ENCODE peak calls at places on chromosomes 5 and 9, in eight cellular contexts. One of them, this sample, is unnamed.

GRCh38 chr9:87184956-87185642 is 237.8 kb upstream of the GAS1 start:
- DNase-seq in aorta: no peak
- DNase-seq in fibroblast of mammary gland: no peak
- DNase-seq in uterus: no peak
- DNase-seq in tibial nerve: no peak
- DNase-seq in prostate gland: no peak
- DNase-seq in right cardiac atrium: no peak
- DNase-seq in mucosa of descending colon: no peak
- DNase-seq in this sample: no peak

GRCh38 chr5:138354926-138355378 is 2.5 kb downstream of the KDM3B start:
- DNase-seq in aorta: no peak
- DNase-seq in fibroblast of mammary gland: peak; percentile 93
- DNase-seq in uterus: no peak
- DNase-seq in tibial nerve: no peak
- DNase-seq in prostate gland: no peak
- DNase-seq in right cardiac atrium: no peak
- DNase-seq in mucosa of descending colon: no peak
- DNase-seq in this sample: peak; percentile 45

GRCh38 chr5:123665822-123666371 is 153.9 kb downstream of the CSNK1G3 start:
- DNase-seq in aorta: no peak
- DNase-seq in fibroblast of mammary gland: no peak
- DNase-seq in uterus: no peak
- DNase-seq in tibial nerve: no peak
- DNase-seq in prostate gland: no peak
- DNase-seq in right cardiac atrium: no peak
- DNase-seq in mucosa of descending colon: no peak
- DNase-seq in this sample: no peak

GRCh38 chr9:128121924-128122808 is 5.4 kb downstream of the PTGES2 start:
- DNase-seq in aorta: peak; percentile 37
- DNase-seq in fibroblast of mammary gland: no peak
- DNase-seq in uterus: no peak
- DNase-seq in tibial nerve: no peak
- DNase-seq in prostate gland: no peak
- DNase-seq in right cardiac atrium: peak; percentile 37
- DNase-seq in mucosa of descending colon: peak; percentile 24
- DNase-seq in this sample: no peak

GRCh38 chr9:122005597-122005996 is 87.5 kb downstream of the TTLL11 start:
- DNase-seq in aorta: no peak
- DNase-seq in fibroblast of mammary gland: no peak
- DNase-seq in uterus: no peak
- DNase-seq in tibial nerve: no peak
- DNase-seq in prostate gland: no peak
- DNase-seq in right cardiac atrium: no peak
- DNase-seq in mucosa of descending colon: no peak
- DNase-seq in this sample: no peak

GRCh38 chr9:20447291-20447690 is 175.0 kb downstream of the MLLT3 start:
- DNase-seq in aorta: no peak
- DNase-seq in fibroblast of mammary gland: no peak
- DNase-seq in uterus: no peak
- DNase-seq in tibial nerve: no peak
- DNase-seq in prostate gland: no peak
- DNase-seq in right cardiac atrium: no peak
- DNase-seq in mucosa of descending colon: no peak
- DNase-seq in this sample: no peak

GRCh38 chr5:42992035-42992570 is 48.0 kb downstream of the ANXA2R start:
- DNase-seq in aorta: peak; percentile 94
- DNase-seq in fibroblast of mammary gland: peak; percentile 84
- DNase-seq in uterus: peak; percentile 61
- DNase-seq in tibial nerve: peak; percentile 71
- DNase-seq in prostate gland: peak; percentile 79
- DNase-seq in right cardiac atrium: peak; percentile 93
- DNase-seq in mucosa of descending colon: peak; percentile 81
- DNase-seq in this sample: peak; percentile 75

GRCh38 chr5:177520906-177521513 is 4.2 kb upstream of the DDX41 start:
- DNase-seq in aorta: peak; percentile 25
- DNase-seq in fibroblast of mammary gland: no peak
- DNase-seq in uterus: no peak
- DNase-seq in tibial nerve: no peak
- DNase-seq in prostate gland: no peak
- DNase-seq in right cardiac atrium: peak; percentile 30
- DNase-seq in mucosa of descending colon: no peak
- DNase-seq in this sample: no peak

DNA sequence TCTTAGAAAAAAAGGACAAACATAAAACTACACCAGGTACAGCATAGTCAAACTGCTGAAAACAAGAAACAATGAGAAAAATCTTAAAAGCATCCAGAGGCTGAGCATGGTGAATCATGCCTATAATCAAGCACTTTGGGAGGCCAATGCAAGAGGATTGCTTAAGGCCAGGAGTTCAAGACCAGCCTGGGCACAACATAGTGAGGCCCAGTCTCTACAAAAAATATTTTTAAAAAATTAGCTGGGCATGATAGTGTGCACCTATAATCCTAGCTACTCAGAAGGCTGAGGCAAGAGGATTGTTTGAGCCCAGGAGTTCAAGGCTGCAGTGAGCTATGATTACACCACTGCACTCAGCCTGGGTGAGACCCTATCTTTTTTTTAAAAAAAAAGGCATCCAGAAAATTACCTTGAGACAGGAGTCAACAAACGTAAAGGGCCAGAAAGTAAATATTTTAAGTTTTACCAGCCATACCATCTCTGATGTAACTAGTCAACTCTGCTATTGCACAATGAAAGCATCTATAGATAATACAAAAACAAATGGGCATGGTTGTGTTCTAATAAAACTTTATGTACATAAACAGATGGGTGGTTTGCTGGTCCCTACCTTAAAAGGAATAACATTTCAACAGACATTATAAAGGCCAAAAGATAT is 19.8 kb downstream of the AP3B1 start:
- DNase-seq in aorta: no peak
- DNase-seq in fibroblast of mammary gland: no peak
- DNase-seq in uterus: no peak
- DNase-seq in tibial nerve: no peak
- DNase-seq in prostate gland: no peak
- DNase-seq in right cardiac atrium: no peak
- DNase-seq in mucosa of descending colon: no peak
- DNase-seq in this sample: no peak
- H3K4me3 ChIP-seq in aorta: no peak overlapping the region
- H3K4me3 ChIP-seq in fibroblast of mammary gland: no peak overlapping the region
- H3K4me3 ChIP-seq in uterus: no peak overlapping the region
- H3K4me3 ChIP-seq in tibial nerve: no peak overlapping the region
- H3K4me3 ChIP-seq in prostate gland: no peak overlapping the region
- H3K4me3 ChIP-seq in right cardiac atrium: no peak overlapping the region
- H3K4me3 ChIP-seq in mucosa of descending colon: no peak overlapping the region
- H3K4me3 ChIP-seq in this sample: no peak overlapping the region

GRCh38 chr5:88729476-88730182 is 153.4 kb downstream of the MEF2C start:
- DNase-seq in aorta: peak; percentile 55
- DNase-seq in fibroblast of mammary gland: peak; percentile 78
- DNase-seq in uterus: peak; percentile 60
- DNase-seq in tibial nerve: peak; percentile 36
- DNase-seq in prostate gland: peak; percentile 68
- DNase-seq in right cardiac atrium: peak; percentile 47
- DNase-seq in mucosa of descending colon: no peak
- DNase-seq in this sample: no peak

GRCh38 chr5:88734191-88734640 is 148.8 kb downstream of the MEF2C start:
- DNase-seq in aorta: peak; percentile 59
- DNase-seq in fibroblast of mammary gland: no peak
- DNase-seq in uterus: no peak
- DNase-seq in tibial nerve: no peak
- DNase-seq in prostate gland: no peak
- DNase-seq in right cardiac atrium: no peak
- DNase-seq in mucosa of descending colon: no peak
- DNase-seq in this sample: no peak

GRCh38 chr5:88734983-88735382 is 148.0 kb downstream of the MEF2C start:
- DNase-seq in aorta: no peak
- DNase-seq in fibroblast of mammary gland: no peak
- DNase-seq in uterus: no peak
- DNase-seq in tibial nerve: no peak
- DNase-seq in prostate gland: no peak
- DNase-seq in right cardiac atrium: peak; percentile 51
- DNase-seq in mucosa of descending colon: no peak
- DNase-seq in this sample: no peak

GRCh38 chr5:88732862-88733261 is 150.1 kb downstream of the MEF2C start:
- DNase-seq in aorta: no peak
- DNase-seq in fibroblast of mammary gland: no peak
- DNase-seq in uterus: no peak
- DNase-seq in tibial nerve: no peak
- DNase-seq in prostate gland: no peak
- DNase-seq in right cardiac atrium: no peak
- DNase-seq in mucosa of descending colon: no peak
- DNase-seq in this sample: no peak

DNA sequence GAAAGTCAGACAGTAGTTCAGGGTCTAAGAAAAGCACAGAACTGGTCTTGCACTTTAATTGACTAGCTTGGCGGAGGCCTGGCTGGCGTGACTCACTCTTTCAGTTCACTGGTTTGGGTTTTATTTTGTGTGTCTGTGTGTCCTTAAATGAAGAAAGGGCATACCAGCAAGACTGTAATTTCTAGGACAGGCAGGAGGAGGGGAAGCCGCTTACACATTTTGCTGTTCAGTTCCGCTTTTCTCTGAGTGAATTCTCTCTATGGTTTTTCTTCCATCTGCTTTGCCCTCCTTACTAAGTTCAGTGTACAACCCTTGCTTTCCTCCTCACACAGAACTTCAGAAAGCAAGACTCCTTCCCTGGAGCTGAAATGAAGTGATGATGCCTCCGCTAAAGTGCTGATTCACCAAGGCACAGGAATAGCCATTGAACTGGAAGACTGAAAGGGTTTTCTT is 150.8 kb downstream of the MEF2C start:
- DNase-seq in aorta: peak; percentile 85
- DNase-seq in fibroblast of mammary gland: peak; percentile 15
- DNase-seq in uterus: peak; percentile 36
- DNase-seq in tibial nerve: no peak
- DNase-seq in prostate gland: no peak
- DNase-seq in right cardiac atrium: peak; percentile 69
- DNase-seq in mucosa of descending colon: no peak
- DNase-seq in this sample: no peak
- H3K4me3 ChIP-seq in aorta: no peak overlapping the region
- H3K4me3 ChIP-seq in fibroblast of mammary gland: no peak overlapping the region
- H3K4me3 ChIP-seq in uterus: no peak overlapping the region
- H3K4me3 ChIP-seq in tibial nerve: no peak overlapping the region
- H3K4me3 ChIP-seq in prostate gland: no peak overlapping the region
- H3K4me3 ChIP-seq in right cardiac atrium: peak overlapping the region; percentile 15
- H3K4me3 ChIP-seq in mucosa of descending colon: no peak overlapping the region
- H3K4me3 ChIP-seq in this sample: no peak overlapping the region

DNA sequence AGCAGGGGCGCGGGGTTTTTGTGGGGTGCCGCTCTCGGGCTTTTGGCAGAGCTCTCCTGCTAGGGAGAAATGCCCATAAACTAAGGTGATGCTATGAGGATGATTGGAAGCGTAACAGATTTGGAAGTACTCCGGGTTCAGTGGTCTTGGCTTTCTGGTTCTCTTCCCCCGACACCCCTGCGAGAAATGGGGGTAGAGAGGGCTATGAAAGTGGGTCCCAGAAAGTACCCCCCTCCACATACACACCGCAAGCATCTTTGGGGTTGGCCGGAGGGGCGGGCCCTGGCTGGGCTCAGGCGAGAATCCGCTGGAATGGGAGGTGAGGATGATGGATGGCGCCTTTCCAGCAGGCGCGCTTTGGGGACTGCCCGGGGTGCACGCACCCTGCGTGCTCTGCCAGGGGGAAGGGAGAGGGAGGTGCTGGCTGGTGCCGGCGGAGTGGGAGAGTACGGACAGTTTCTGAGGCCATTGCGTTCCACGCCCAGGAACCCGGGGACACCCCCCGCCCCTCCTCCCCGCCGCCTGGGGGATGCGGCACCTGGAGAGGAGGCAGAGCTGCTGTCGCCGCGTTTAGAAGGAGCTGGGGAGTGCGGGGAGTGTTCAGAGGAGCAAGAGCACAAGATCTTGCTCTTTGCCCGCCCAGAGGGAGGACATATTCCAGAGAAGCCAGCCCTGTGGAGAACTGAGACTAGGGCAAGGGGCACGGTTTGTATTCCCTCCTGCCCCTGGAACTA is 1.9 kb downstream of the PCSK5 start:
- DNase-seq in aorta: peak; percentile 73
- DNase-seq in fibroblast of mammary gland: peak; percentile 12
- DNase-seq in uterus: peak; percentile 58
- DNase-seq in tibial nerve: no peak
- DNase-seq in prostate gland: peak; percentile 14
- DNase-seq in right cardiac atrium: peak; percentile 85
- DNase-seq in mucosa of descending colon: peak; percentile 76
- DNase-seq in this sample: no peak
- H3K4me3 ChIP-seq in aorta: peak overlapping the region; percentile 87
- H3K4me3 ChIP-seq in fibroblast of mammary gland: peak overlapping the region; percentile 81
- H3K4me3 ChIP-seq in uterus: peak overlapping the region; percentile 93
- H3K4me3 ChIP-seq in tibial nerve: peak overlapping the region; percentile 82
- H3K4me3 ChIP-seq in prostate gland: peak overlapping the region; percentile 68
- H3K4me3 ChIP-seq in right cardiac atrium: peak overlapping the region; percentile 77
- H3K4me3 ChIP-seq in mucosa of descending colon: peak overlapping the region; percentile 70
- H3K4me3 ChIP-seq in this sample: peak overlapping the region; percentile 81

GRCh38 chr9:96611302-96611701 is 8.3 kb downstream of the CDC14B start:
- DNase-seq in aorta: no peak
- DNase-seq in fibroblast of mammary gland: no peak
- DNase-seq in uterus: no peak
- DNase-seq in tibial nerve: no peak
- DNase-seq in prostate gland: no peak
- DNase-seq in right cardiac atrium: no peak
- DNase-seq in mucosa of descending colon: no peak
- DNase-seq in this sample: no peak

GRCh38 chr9:96612966-96613589 is 6.6 kb downstream of the CDC14B start:
- DNase-seq in aorta: no peak
- DNase-seq in fibroblast of mammary gland: no peak
- DNase-seq in uterus: no peak
- DNase-seq in tibial nerve: no peak
- DNase-seq in prostate gland: no peak
- DNase-seq in right cardiac atrium: no peak
- DNase-seq in mucosa of descending colon: no peak
- DNase-seq in this sample: no peak

GRCh38 chr9:96615421-96615820 is 4.2 kb downstream of the CDC14B start:
- DNase-seq in aorta: no peak
- DNase-seq in fibroblast of mammary gland: no peak
- DNase-seq in uterus: no peak
- DNase-seq in tibial nerve: no peak
- DNase-seq in prostate gland: no peak
- DNase-seq in right cardiac atrium: no peak
- DNase-seq in mucosa of descending colon: no peak
- DNase-seq in this sample: no peak

GRCh38 chr9:96609732-96610131 is 9.9 kb downstream of the CDC14B start:
- DNase-seq in aorta: no peak
- DNase-seq in fibroblast of mammary gland: no peak
- DNase-seq in uterus: no peak
- DNase-seq in tibial nerve: no peak
- DNase-seq in prostate gland: no peak
- DNase-seq in right cardiac atrium: no peak
- DNase-seq in mucosa of descending colon: no peak
- DNase-seq in this sample: no peak

DNA sequence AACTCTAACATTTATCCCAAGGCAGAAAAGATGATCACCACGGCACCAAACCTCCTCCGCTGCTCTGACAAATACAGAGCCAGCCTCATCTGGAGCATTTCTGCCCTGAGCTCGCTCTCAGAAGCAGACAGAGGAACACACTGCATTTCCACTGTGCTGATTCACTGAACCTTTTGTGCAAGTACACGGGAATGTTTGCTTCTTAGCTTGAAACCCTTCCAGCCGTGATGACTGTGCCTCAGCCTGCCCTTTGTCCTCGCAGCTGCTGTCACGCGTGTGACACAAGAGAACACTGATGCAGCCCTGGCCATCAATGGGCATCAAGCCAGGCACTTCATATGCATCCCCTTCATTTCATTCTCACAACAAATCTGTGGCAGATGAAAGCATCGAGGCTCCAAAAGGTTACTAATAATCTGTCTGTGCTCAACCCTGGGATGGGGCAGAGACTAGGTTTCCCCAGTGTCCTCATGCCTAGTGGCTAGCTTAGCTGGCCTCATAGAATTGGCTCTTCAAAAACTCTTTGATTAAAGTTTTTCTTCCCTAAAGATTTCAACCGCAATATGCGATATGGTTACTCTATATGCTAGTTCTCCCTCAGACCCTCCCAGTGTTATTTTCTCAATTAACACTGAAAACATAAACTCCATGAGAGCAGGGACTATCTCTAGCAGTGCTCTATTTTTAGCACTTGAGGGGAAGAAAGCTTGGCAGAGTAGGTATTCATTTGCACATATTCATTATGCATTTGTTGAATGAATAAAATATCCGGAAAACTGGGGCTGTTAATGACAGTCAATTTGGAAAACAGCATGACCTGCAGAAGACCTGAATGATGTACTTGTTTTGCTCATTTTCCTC is 7.3 kb downstream of the CDC14B start:
- DNase-seq in aorta: peak; percentile 58
- DNase-seq in fibroblast of mammary gland: peak; percentile 96
- DNase-seq in uterus: peak; percentile 18
- DNase-seq in tibial nerve: no peak
- DNase-seq in prostate gland: peak; percentile 34
- DNase-seq in right cardiac atrium: peak; percentile 71
- DNase-seq in mucosa of descending colon: no peak
- DNase-seq in this sample: peak; percentile 81
- H3K4me3 ChIP-seq in aorta: no peak overlapping the region
- H3K4me3 ChIP-seq in fibroblast of mammary gland: peak overlapping the region; percentile 18
- H3K4me3 ChIP-seq in uterus: no peak overlapping the region
- H3K4me3 ChIP-seq in tibial nerve: no peak overlapping the region
- H3K4me3 ChIP-seq in prostate gland: no peak overlapping the region
- H3K4me3 ChIP-seq in right cardiac atrium: no peak overlapping the region
- H3K4me3 ChIP-seq in mucosa of descending colon: no peak overlapping the region
- H3K4me3 ChIP-seq in this sample: peak overlapping the region; percentile 11